ENCODE peak calls at places on chromosomes 11 and 22, in six cellular contexts. E, Q, F, R, X and B are unnamed samples.

GRCh38 chr22:19051381-19051780 is 70.8 kb downstream of the DGCR2 start:
- DNase-seq in E (no peak), Q (no peak), F (no peak), R (no peak), X (no peak), B (no peak)

GRCh38 chr22:28345304-28345703 is 334.3 kb downstream of the TTC28 start:
- DNase-seq in E (no peak), Q (peak; percentile 31), F (no peak), R (no peak), X (no peak), B (no peak)

GRCh38 chr22:36068776-36069344 is 40.2 kb upstream of the RBFOX2 start:
- DNase-seq in E (no peak), Q (no peak), F (no peak), R (no peak), X (no peak), B (no peak)

GRCh38 chr11:120135838-120136237 is 2.1 kb downstream of the TRIM29 start:
- DNase-seq in E (peak; percentile 2), Q (no peak), F (no peak), R (peak; percentile 4), X (no peak), B (no peak)

GRCh38 chr11:120389693-120390584 is 53.7 kb downstream of the ARHGEF12 start:
- DNase-seq in E (no peak), Q (no peak), F (no peak), R (no peak), X (no peak), B (no peak)

GRCh38 chr22:46758867-46759290 is 3.6 kb upstream of the TBC1D22A start:
- DNase-seq in E (no peak), Q (no peak), F (no peak), R (peak; percentile 76), X (peak; percentile 71), B (peak; percentile 64)

GRCh38 chr22:24091551-24092420 is 80.7 kb downstream of the CABIN1 start:
- DNase-seq in E (no peak), Q (no peak), F (peak; percentile 75), R (no peak), X (no peak), B (peak; percentile 76)

GRCh38 chr22:28232231-28232630 is 313.2 kb upstream of the PITPNB start:
- DNase-seq in E (no peak), Q (no peak), F (no peak), R (no peak), X (no peak), B (no peak)

GRCh38 chr11:120532511-120533196 is 21.1 kb downstream of the GRIK4 start:
- DNase-seq in E (no peak), Q (no peak), F (no peak), R (no peak), X (no peak), B (peak; percentile 5)

GRCh38 chr11:125591659-125592304 is 870 bp upstream of the STT3A start:
- DNase-seq in E (no peak), Q (peak; percentile 23), F (peak; percentile 40), R (peak; percentile 37), X (no peak), B (no peak)

GRCh38 chr11:112564228-112564955 is 303.7 kb upstream of the PLET1 start:
- DNase-seq in E (no peak), Q (no peak), F (peak; percentile 61), R (no peak), X (no peak), B (no peak)

GRCh38 chr11:78281511-78281910 is 92.8 kb downstream of the USP35 start:
- DNase-seq in E (no peak), Q (no peak), F (no peak), R (no peak), X (no peak), B (no peak)

GRCh38 chr22:37608477-37609239 is at the start of gene GGA1:
- DNase-seq in E (peak; percentile 91), Q (peak; percentile 96), F (peak; percentile 97), R (peak; percentile 96), X (peak; percentile 90), B (peak; percentile 98)

GRCh38 chr11:113332638-113333329 is 18.4 kb downstream of the TTC12 start:
- DNase-seq in E (no peak), Q (no peak), F (no peak), R (no peak), X (no peak), B (no peak)

GRCh38 chr11:71267807-71268421 is 15.5 kb upstream of the SHANK2 start:
- DNase-seq in E (no peak), Q (no peak), F (no peak), R (peak; percentile 23), X (peak; percentile 41), B (no peak)

GRCh38 chr11:18005376-18006129 is 7.3 kb downstream of the SERGEF start:
- DNase-seq in E (no peak), Q (no peak), F (no peak), R (no peak), X (no peak), B (no peak)

GRCh38 chr22:30890689-30891442 is 77.7 kb downstream of the MORC2 start:
- DNase-seq in E (peak; percentile 78), Q (no peak), F (peak; percentile 38), R (peak; percentile 57), X (peak; percentile 82), B (peak; percentile 58)

GRCh38 chr22:50189184-50189848 is 3.6 kb downstream of the TRABD start:
- DNase-seq in E (no peak), Q (no peak), F (peak; percentile 39), R (peak; percentile 68), X (no peak), B (no peak)

GRCh38 chr11:68038718-68039525 is at the start of gene TCIRG1:
- DNase-seq in E (peak; percentile 93), Q (peak; percentile 87), F (peak; percentile 88), R (peak; percentile 92), X (peak; percentile 77), B (peak; percentile 79)

GRCh38 chr11:75114465-75114864 is 17.8 kb upstream of the OR2AT4 start:
- DNase-seq in E (no peak), Q (no peak), F (no peak), R (no peak), X (no peak), B (no peak)

GRCh38 chr11:15716550-15716949 is 601.8 kb downstream of the INSC start:
- DNase-seq in E (no peak), Q (no peak), F (no peak), R (no peak), X (no peak), B (no peak)

GRCh38 chr22:31144223-31144622 is 3.9 kb upstream of the PLA2G3 start:
- DNase-seq in E (no peak), Q (no peak), F (no peak), R (no peak), X (no peak), B (no peak)

GRCh38 chr11:3009481-3009880 is 17.4 kb upstream of the NAP1L4 start:
- DNase-seq in E (no peak), Q (no peak), F (no peak), R (no peak), X (no peak), B (no peak)

GRCh38 chr11:73314121-73314948 is 6.3 kb downstream of the ARHGEF17 start:
- DNase-seq in E (no peak), Q (peak; percentile 60), F (peak; percentile 80), R (no peak), X (no peak), B (no peak)

GRCh38 chr11:36478700-36479329 is 31.3 kb downstream of the TRAF6 start:
- DNase-seq in E (no peak), Q (peak; percentile 28), F (no peak), R (no peak), X (no peak), B (peak; percentile 28)

GRCh38 chr11:6389921-6390717 is at the start of gene SMPD1:
- DNase-seq in E (peak; percentile 97), Q (peak; percentile 91), F (peak; percentile 96), R (peak; percentile 94), X (peak; percentile 88), B (peak; percentile 96)
- TF ChIP-seq POLR2A in E (peak; percentile 48), Q (peak; percentile 68), F (peak; percentile 92), R (peak; percentile 22), X (no peak), B (peak; percentile 72)

GRCh38 chr11:66956689-66957290 is 1.4 kb downstream of the PC start:
- DNase-seq in E (no peak), Q (no peak), F (peak; percentile 47), R (peak; percentile 27), X (no peak), B (no peak)

GRCh38 chr11:66957971-66958231 is 282 bp downstream of the PC start:
- DNase-seq in E (no peak), Q (no peak), F (no peak), R (no peak), X (no peak), B (no peak)

GRCh38 chr11:66962247-66962646 is 4.1 kb upstream of the PC start:
- DNase-seq in E (no peak), Q (no peak), F (no peak), R (no peak), X (no peak), B (no peak)

GRCh38 chr11:66958956-66959274 is 732 bp upstream of the PC start:
- DNase-seq in E (no peak), Q (no peak), F (no peak), R (no peak), X (no peak), B (no peak)

DNA sequence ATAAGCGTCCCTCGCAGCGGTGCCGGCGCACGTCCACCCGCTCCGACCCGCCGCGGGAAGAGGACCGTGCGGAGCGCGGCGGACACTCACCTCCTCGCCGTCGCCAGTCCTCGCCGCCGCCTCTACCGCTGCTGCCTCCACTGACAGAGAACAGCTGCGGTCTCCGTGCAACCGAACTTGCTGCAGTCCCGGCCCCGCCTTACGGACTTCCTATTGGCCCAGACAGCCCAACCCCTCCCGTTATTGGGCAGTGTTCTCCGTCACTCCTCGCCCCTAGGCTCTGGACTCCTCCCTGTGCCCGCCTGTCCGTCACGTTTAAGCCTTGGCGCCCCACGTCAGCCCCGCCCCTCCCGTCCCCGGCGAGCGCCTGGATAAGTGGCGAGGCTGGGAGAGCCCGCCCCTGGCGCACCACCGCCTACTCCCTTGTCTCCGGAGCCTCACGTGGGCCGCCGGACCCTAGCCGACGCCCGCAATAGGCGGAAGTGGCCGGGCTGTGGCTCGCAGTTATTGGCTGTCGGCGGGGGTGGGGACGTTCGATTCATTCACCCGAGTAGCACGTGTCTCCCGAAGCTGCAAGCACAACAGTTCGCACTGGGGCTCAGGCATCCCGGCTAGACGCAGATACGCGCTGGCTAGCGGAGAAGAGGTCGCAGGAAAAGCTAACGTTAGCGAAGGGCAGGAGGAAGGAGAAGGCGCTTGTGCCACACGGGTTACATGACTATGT is at the start of gene PC:
- DNase-seq in E (peak; percentile 98), Q (peak; percentile 99), F (peak; percentile 100), R (peak; percentile 100), X (peak; percentile 97), B (peak; percentile 99)
- TF ChIP-seq POLR2A in E (no peak), Q (peak; percentile 74), F (peak; percentile 88), R (peak; percentile 74), X (no peak), B (peak; percentile 79)

DNA sequence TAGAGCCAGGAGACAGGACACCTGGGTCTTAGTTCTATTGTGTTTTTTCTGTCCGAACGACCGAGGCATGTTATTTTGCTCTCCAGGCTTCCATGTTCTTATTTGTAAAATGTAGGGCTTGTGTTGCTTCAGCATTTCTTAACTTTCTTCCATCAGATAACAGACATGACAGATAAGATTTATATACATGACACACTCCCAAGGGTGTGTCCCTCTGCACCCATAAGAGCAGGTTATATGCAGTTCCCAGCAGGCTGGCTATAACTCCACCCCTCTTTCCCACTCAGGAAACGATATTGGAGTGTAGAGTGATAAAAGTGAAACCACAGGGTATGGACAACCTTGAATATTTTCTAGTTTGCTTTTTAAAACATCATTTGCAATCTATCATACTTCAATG is 65.8 kb downstream of the APIP start:
- DNase-seq in E (no peak), Q (no peak), F (no peak), R (no peak), X (no peak), B (no peak)
- TF ChIP-seq POLR2A in E (no peak), Q (no peak), F (no peak), R (no peak), X (no peak), B (no peak)

GRCh38 chr11:65532388-65533064 is 7.6 kb downstream of the SCYL1 start:
- DNase-seq in E (no peak), Q (no peak), F (no peak), R (no peak), X (no peak), B (no peak)
- TF ChIP-seq POLR2A in E (no peak), Q (no peak), F (no peak), R (no peak), X (no peak), B (no peak)